ENCODE peak calls at places on chromosomes 13 and 19, in ten cellular contexts. U is heart right ventricle, V is bronchial epithelial cell, D is lower lobe of right lung, T is A549, L is fibroblast of villous mesenchyme, E is HFF-Myc, I is fibroblast of lung, Z is body of pancreas, A is endodermal cell. Q is an unnamed sample.

GRCh38 chr19:16325161-16325527 is 518 bp downstream of the KLF2 start:
- DNase-seq in U (peak), V (no peak), D (peak), T (peak), L (no peak), E (no peak), I (no peak), Z (no peak), A (peak), Q (no peak)

GRCh38 chr13:92074658-92075057 is 676.2 kb downstream of the GPC5 start:
- DNase-seq in U (no peak), V (peak), D (no peak), T (peak), L (no peak), E (no peak), I (peak), Z (peak), A (peak), Q (no peak)

GRCh38 chr19:46715620-46716012 is 1.3 kb downstream of the PRKD2 start:
- DNase-seq in U (no peak), V (no peak), D (peak), T (no peak), L (no peak), E (no peak), I (no peak), Z (no peak), A (peak), Q (no peak)

GRCh38 chr13:90454002-90454636 is 893.4 kb upstream of the MIR17HG start:
- DNase-seq in U (no peak), V (peak), D (no peak), T (no peak), L (no peak), E (no peak), I (no peak), Z (no peak), A (no peak), Q (no peak)

GRCh38 chr13:79786176-79786575 is 305.2 kb downstream of the NDFIP2 start:
- DNase-seq in U (no peak), V (no peak), D (no peak), T (no peak), L (peak), E (no peak), I (no peak), Z (no peak), A (no peak), Q (no peak)

GRCh38 chr13:25571237-25571636 is 199.5 kb downstream of the ATP8A2 start:
- DNase-seq in U (no peak), V (no peak), D (no peak), T (no peak), L (no peak), E (no peak), I (no peak), Z (no peak), A (no peak), Q (no peak)

GRCh38 chr13:99467764-99468163 is 33.5 kb upstream of the TM9SF2 start:
- DNase-seq in U (no peak), V (peak), D (no peak), T (peak), L (peak), E (no peak), I (peak), Z (peak), A (no peak), Q (no peak)

GRCh38 chr19:57363734-57364181 is 407 bp downstream of the TRAPPC2B start:
- DNase-seq in U (no peak), V (no peak), D (no peak), T (no peak), L (peak), E (no peak), I (no peak), Z (no peak), A (no peak), Q (no peak)

GRCh38 chr19:49896863-49897621 is at the start of gene IL4I1:
- DNase-seq in U (no peak), V (no peak), D (no peak), T (no peak), L (peak), E (no peak), I (no peak), Z (no peak), A (no peak), Q (no peak)

GRCh38 chr19:32029235-32029634 is 316.2 kb upstream of the ZNF507 start:
- DNase-seq in U (no peak), V (no peak), D (no peak), T (no peak), L (no peak), E (no peak), I (no peak), Z (no peak), A (no peak), Q (no peak)

GRCh38 chr13:96958286-96958891 is 35.9 kb downstream of the OXGR1 start:
- DNase-seq in U (no peak), V (peak), D (no peak), T (peak), L (peak), E (peak), I (peak), Z (peak), A (no peak), Q (peak)

GRCh38 chr13:21402586-21403307 is 56.4 kb downstream of the ZDHHC20 start:
- DNase-seq in U (no peak), V (peak), D (no peak), T (peak), L (peak), E (no peak), I (peak), Z (no peak), A (no peak), Q (no peak)

GRCh38 chr13:114131581-114132418 is 623 bp downstream of the RASA3 start:
- DNase-seq in U (no peak), V (no peak), D (peak), T (peak), L (no peak), E (no peak), I (peak), Z (no peak), A (no peak), Q (no peak)

GRCh38 chr19:31110331-31110730 is 238.9 kb downstream of the TSHZ3 start:
- DNase-seq in U (no peak), V (peak), D (no peak), T (peak), L (peak), E (no peak), I (peak), Z (no peak), A (peak), Q (no peak)

GRCh38 chr13:83150616-83151307 is 731.5 kb downstream of the SLITRK1 start:
- DNase-seq in U (no peak), V (no peak), D (no peak), T (no peak), L (no peak), E (peak), I (peak), Z (no peak), A (no peak), Q (no peak)

GRCh38 chr13:113861433-113862030 is 2.3 kb downstream of the GAS6 start:
- DNase-seq in U (no peak), V (peak), D (peak), T (no peak), L (no peak), E (no peak), I (no peak), Z (no peak), A (peak), Q (no peak)

GRCh38 chr13:27622881-27623280 is 1.2 kb downstream of the POLR1D start:
- DNase-seq in U (no peak), V (no peak), D (no peak), T (no peak), L (no peak), E (no peak), I (no peak), Z (no peak), A (no peak), Q (no peak)

GRCh38 chr13:27621116-27621365 is 651 bp upstream of the POLR1D start:
- DNase-seq in U (no peak), V (no peak), D (no peak), T (no peak), L (no peak), E (no peak), I (no peak), Z (no peak), A (no peak), Q (no peak)

GRCh38 chr13:27620377-27621115 is at the start of gene LNX2:
- DNase-seq in U (peak), V (peak), D (peak), T (peak), L (peak), E (peak), I (peak), Z (peak), A (peak), Q (peak)

GRCh38 chr13:27621366-27622101 is at the start of gene POLR1D:
- DNase-seq in U (peak), V (peak), D (peak), T (peak), L (peak), E (no peak), I (peak), Z (peak), A (peak), Q (peak)

GRCh38 chr13:27622102-27622820 is 569 bp downstream of the POLR1D start:
- DNase-seq in U (no peak), V (no peak), D (no peak), T (peak), L (no peak), E (no peak), I (peak), Z (no peak), A (no peak), Q (no peak)
- TF ChIP-seq CTCF in U (no peak), V (no peak), D (no peak), T (no peak), L (peak), E (no peak), I (peak), Z (no peak), A (peak), Q (peak)

GRCh38 chr19:8311461-8312260 is 3.5 kb upstream of the CD320 start:
- DNase-seq in U (peak), V (no peak), D (peak), T (no peak), L (no peak), E (no peak), I (no peak), Z (peak), A (no peak), Q (no peak)
- H3K4me3 ChIP-seq in U (no peak), V (no peak), D (no peak), T (no peak), L (no peak), E (no peak), I (no peak), Z (no peak), A (no peak), Q (no peak)

GRCh38 chr13:85806553-85807175 is 7.4 kb upstream of the SLITRK6 start:
- DNase-seq in U (no peak), V (peak), D (no peak), T (peak), L (peak), E (no peak), I (peak), Z (no peak), A (no peak), Q (no peak)
- TF ChIP-seq CTCF in U (peak), V (peak), D (peak), T (peak), L (peak), E (peak), I (peak), Z (peak), A (peak), Q (peak)

GRCh38 chr19:41545547-41545946 is 30.4 kb upstream of the CEACAM21 start:
- DNase-seq in U (no peak), V (no peak), D (no peak), T (no peak), L (no peak), E (no peak), I (no peak), Z (no peak), A (no peak), Q (no peak)
- H3K4me3 ChIP-seq in U (no peak), V (no peak), D (no peak), T (no peak), L (no peak), E (no peak), I (no peak), Z (no peak), A (no peak), Q (no peak)

GRCh38 chr19:20964798-20965197 is 41.7 kb downstream of the ZNF85 start:
- DNase-seq in U (no peak), V (no peak), D (no peak), T (no peak), L (no peak), E (no peak), I (no peak), Z (no peak), A (peak), Q (no peak)
- TF ChIP-seq CTCF in U (no peak), V (no peak), D (no peak), T (no peak), L (no peak), E (peak), I (no peak), Z (peak), A (peak), Q (no peak)

Q was measured in retinal pigment epithelial cell.